ENCODE peak calls at places on chromosomes 4 and X, in four cellular contexts. D is mucosa of descending colon, O is AG10803, R is stomach. P is an unnamed sample.
A peak's percentile ranks its signal among the peaks of the same experiment; 100 is the strongest.

GRCh38 chrX:154408659-154409221 is 314 bp downstream of the DNASE1L1 start:
- DNase-seq in D (no peak), R (no peak), O (no peak), P (no peak)

GRCh38 chrX:43750248-43750676 is 94.2 kb downstream of the MAOA start:
- DNase-seq in D (no peak), R (peak; percentile 49), O (peak; percentile 62), P (peak; percentile 34)

GRCh38 chr4:150355404-150355803 is 226.5 kb upstream of the MAB21L2 start:
- DNase-seq in R (no peak), O (no peak), D (no peak), P (no peak)

GRCh38 chr4:152436384-152436783 is 99.5 kb downstream of the FBXW7 start:
- DNase-seq in O (no peak), D (no peak), R (no peak), P (no peak)

GRCh38 chr4:185472063-185472542 is 570 bp upstream of the CCDC110 start:
- DNase-seq in D (no peak), O (no peak), R (no peak), P (no peak)

GRCh38 chr4:17332483-17332882 is 179.4 kb downstream of the QDPR start:
- DNase-seq in D (no peak), O (no peak), R (no peak), P (no peak)

GRCh38 chrX:67555578-67556203 is 11.9 kb downstream of the AR start:
- DNase-seq in R (peak; percentile 43), D (no peak), O (peak; percentile 42), P (no peak)

GRCh38 chr4:1293531-1293941 is 3.8 kb downstream of the MAEA start:
- DNase-seq in R (no peak), D (no peak), O (no peak), P (no peak)

GRCh38 chr4:128155874-128156456 is 94.9 kb downstream of the LARP1B start:
- DNase-seq in R (no peak), O (no peak), D (no peak), P (peak; percentile 36)

GRCh38 chrX:119729408-119730201 is 28.8 kb upstream of the SOWAHD start:
- DNase-seq in O (peak; percentile 77), R (peak; percentile 57), D (no peak), P (no peak)

GRCh38 chr4:128946929-128947328 is 137.4 kb downstream of the JADE1 start:
- DNase-seq in D (no peak), O (no peak), R (no peak), P (no peak)

GRCh38 chr4:184932343-184932742 is 85.9 kb upstream of the HELT start:
- DNase-seq in O (no peak), D (no peak), R (no peak), P (no peak)

GRCh38 chrX:3550160-3550765 is 163.2 kb downstream of the PRKX start:
- DNase-seq in D (no peak), O (no peak), R (no peak), P (no peak)

GRCh38 chr4:189022441-189023035 is 883.3 kb downstream of the TRIML1 start:
- DNase-seq in O (peak; percentile 48), D (no peak), R (no peak), P (no peak)

GRCh38 chr4:153174821-153175567 is 29.2 kb upstream of the TRIM2 start:
- DNase-seq in O (no peak), D (no peak), R (no peak), P (no peak)

GRCh38 chr4:164926301-164926700 is 49.3 kb downstream of the APELA start:
- DNase-seq in O (peak; percentile 90), D (no peak), R (no peak), P (no peak)

GRCh38 chr4:80201326-80202151 is 4.2 kb downstream of the PRDM8 start:
- DNase-seq in D (no peak), R (no peak), O (peak; percentile 62), P (no peak)

GRCh38 chr4:92304636-92305035 is 870 bp downstream of the GRID2 start:
- DNase-seq in D (no peak), R (no peak), O (no peak), P (no peak)
- H3K4me3 ChIP-seq in D (no peak overlapping the region), R (peak overlapping the region; percentile 54), O (no peak overlapping the region), P (no peak overlapping the region)

DNA sequence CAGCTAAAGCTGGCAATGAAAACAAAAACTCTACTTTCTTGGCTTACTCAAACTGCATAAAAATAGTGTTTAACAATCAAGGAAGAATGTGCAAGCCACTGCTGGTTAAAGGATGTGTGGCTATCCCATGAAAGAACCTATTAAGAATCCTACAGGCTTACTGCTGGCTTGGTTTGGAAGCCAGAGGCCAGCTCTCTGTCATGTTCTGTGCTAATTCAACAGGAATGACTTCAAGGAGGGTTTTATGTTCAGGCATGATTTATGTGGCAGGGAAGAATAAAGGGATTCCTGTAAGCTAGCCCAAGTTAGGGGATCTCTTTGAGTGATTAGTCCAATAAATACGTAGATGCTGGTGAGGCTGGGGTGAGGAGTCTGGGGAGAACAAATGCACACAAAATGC is 69.8 kb downstream of the MFAP3L start:
- DNase-seq in D (no peak), O (peak; percentile 61), R (no peak), P (no peak)
- H3K4me3 ChIP-seq in D (no peak overlapping the region), O (no peak overlapping the region), R (no peak overlapping the region), P (no peak overlapping the region)

DNA sequence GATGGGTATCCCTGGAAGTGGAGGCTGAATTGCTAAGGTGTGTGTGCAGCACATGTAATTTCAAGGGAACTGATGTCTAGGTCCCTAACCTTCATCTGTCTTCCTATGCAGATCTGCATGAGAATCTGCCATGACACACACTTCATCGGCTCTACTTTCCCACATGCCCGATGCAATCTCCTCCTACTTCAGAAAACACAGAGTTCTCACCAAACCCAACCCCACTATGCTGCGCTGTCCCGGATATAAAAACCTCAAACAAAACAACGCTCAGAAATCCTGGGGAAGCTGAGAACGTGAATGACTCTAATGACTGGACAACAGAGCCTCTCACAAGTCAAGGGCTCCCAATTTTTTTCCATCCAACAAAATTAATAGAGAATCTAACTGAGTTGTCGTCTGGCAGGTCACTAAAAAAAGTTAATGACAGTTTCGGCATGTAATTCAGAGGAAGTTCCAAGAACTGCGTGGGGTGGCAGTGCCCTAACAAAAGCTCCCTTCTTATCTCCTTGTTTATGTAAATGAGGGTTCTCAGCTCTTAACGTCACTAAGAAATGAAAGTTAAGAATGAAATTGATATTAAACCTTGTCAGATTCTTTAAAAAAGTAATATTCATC is 39.0 kb downstream of the STX18 start:
- DNase-seq in R (no peak), D (no peak), O (peak; percentile 33), P (no peak)
- H3K4me3 ChIP-seq in R (no peak overlapping the region), D (no peak overlapping the region), O (no peak overlapping the region), P (peak overlapping the region; percentile 1)

GRCh38 chr4:139299536-139299935 is 1.8 kb upstream of the NAA15 start:
- DNase-seq in O (no peak), D (no peak), R (no peak), P (no peak)
- H3K4me3 ChIP-seq in O (no peak overlapping the region), D (no peak overlapping the region), R (no peak overlapping the region), P (no peak overlapping the region)

GRCh38 chr4:95000076-95000648 is 242.4 kb downstream of the BMPR1B start:
- DNase-seq in O (no peak), D (no peak), R (no peak), P (no peak)

DNA sequence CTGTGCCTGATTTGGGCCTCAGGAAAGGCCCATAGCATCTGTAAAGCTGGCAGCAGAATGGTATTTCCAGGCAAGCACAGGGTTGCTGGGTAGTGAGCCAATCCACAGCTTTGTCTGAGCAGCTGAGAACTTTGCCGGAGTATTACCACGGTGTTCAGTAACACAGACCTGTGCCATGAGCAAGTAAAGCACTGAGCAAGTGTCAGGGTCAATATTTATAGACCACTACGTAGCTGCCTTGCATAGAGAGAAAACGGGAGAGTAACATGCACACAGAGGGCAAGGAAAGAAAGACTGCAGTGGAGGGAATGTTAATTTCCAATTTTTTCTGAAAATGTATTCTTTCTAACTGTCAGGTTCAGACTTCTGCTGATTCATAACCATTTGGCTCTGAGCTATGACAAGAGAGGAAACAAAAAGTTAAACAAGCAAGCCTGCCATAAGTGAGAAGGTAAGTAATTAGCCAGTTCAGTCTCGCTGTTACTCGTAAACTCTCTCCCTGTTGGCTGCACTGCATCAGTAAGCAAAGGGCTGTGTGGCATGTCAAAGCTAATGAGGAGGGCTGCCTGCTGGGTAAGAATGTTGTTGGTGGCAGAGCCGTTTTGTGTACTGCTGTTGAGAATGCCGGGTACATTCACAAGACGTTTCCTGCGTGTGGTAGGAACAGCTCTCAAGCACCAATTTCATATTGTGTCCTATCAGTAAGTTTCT is 238.1 kb downstream of the BMPR1B start:
- DNase-seq in D (no peak), R (no peak), O (peak; percentile 50), P (no peak)
- H3K4me3 ChIP-seq in D (no peak overlapping the region), R (no peak overlapping the region), O (peak overlapping the region; percentile 3), P (no peak overlapping the region)

P was measured in pancreas.